ENCODE peak calls at places on chromosomes 16 and 17, in six cellular contexts. L is endodermal cell, F is RKO, U is non-pigmented ciliary epithelial cell, D is cardiac fibroblast, G is NCI-H1436 treated with DMSO at 0.1 percent for 48 hours. Q is an unnamed sample.

GRCh38 chr17:63433746-63434591 is 12.1 kb downstream of the CYB561 start:
- DNase-seq in D (peak), F (no peak), G (no peak), U (peak), L (no peak), Q (peak)

GRCh38 chr16:72061564-72061963 is 1.5 kb upstream of the HPR start:
- DNase-seq in F (no peak), D (no peak), U (no peak), L (no peak), G (no peak), Q (no peak)

GRCh38 chr16:85221081-85221809 is 109.0 kb upstream of the CIBAR2 start:
- DNase-seq in F (no peak), G (no peak), L (no peak), U (no peak), D (no peak), Q (no peak)

GRCh38 chr16:29318037-29318436 is 88.5 kb downstream of the NPIPB11 start:
- DNase-seq in L (no peak), F (no peak), D (no peak), U (no peak), G (no peak), Q (no peak)

GRCh38 chr16:66081967-66082366 is 284.5 kb upstream of the CDH5 start:
- DNase-seq in F (peak), U (peak), L (peak), G (no peak), D (peak), Q (peak)

GRCh38 chr17:73622381-73622780 is 21.9 kb downstream of the SDK2 start:
- DNase-seq in L (no peak), F (no peak), U (no peak), G (no peak), D (no peak), Q (no peak)

GRCh38 chr16:61929801-61930200 is 106.4 kb downstream of the CDH8 start:
- DNase-seq in U (no peak), F (no peak), G (no peak), D (no peak), L (no peak), Q (no peak)

GRCh38 chr16:57721765-57722499 is 13.6 kb upstream of the KATNB1 start:
- DNase-seq in U (no peak), L (peak), D (no peak), G (no peak), F (no peak), Q (no peak)

GRCh38 chr17:67602974-67603373 is 114.8 kb upstream of the NOL11 start:
- DNase-seq in F (peak), L (peak), U (peak), D (peak), G (peak), Q (peak)

GRCh38 chr16:11236441-11236840 is 19.6 kb downstream of the SOCS1 start:
- DNase-seq in G (no peak), F (no peak), D (no peak), L (no peak), U (no peak), Q (no peak)

GRCh38 chr17:58960068-58960467 is 146.6 kb downstream of the TRIM37 start:
- DNase-seq in F (peak), G (no peak), L (no peak), D (peak), U (peak), Q (peak)

GRCh38 chr17:14359251-14359939 is 58.5 kb downstream of the HS3ST3B1 start:
- DNase-seq in D (no peak), U (no peak), G (no peak), F (no peak), L (peak), Q (no peak)

GRCh38 chr16:57208926-57209325 is 22.8 kb downstream of the RSPRY1 start:
- DNase-seq in U (no peak), G (no peak), L (no peak), D (no peak), F (no peak), Q (no peak)

GRCh38 chr16:67704110-67704509 is 15.0 kb downstream of the GFOD2 start:
- DNase-seq in G (no peak), L (no peak), F (no peak), U (no peak), D (no peak), Q (no peak)

Q was measured in skeletal muscle cell.